ENCODE peak calls at places on chromosomes 16 and 17, in eight cellular contexts. E is stimulated activated CD8-positive, alpha-beta memory T cell treated with anti-CD3 and anti-CD28 coated beads, Interleukin-4, amount 100 ng/mL, for 48 hours; O is EL; B is stimulated activated effector memory CD8-positive, alpha-beta T cell treated with anti-CD3 and anti-CD28 coated beads, Interleukin-12 subunit alpha, Interleukin-12 subunit beta, amount 100 ng/mL, for 72 hours; I is HTR-8/SVneo; D is T-helper 17 cell; P is activated T-helper 1 cell treated with Interleukin-2 at 50 U/mL for 16 hours; G is AML-193. N is an unnamed sample.

GRCh38 chr16:86396918-86397317 is 113.4 kb upstream of the FOXF1 start:
- DNase-seq in D (no peak), B (no peak), G (no peak), P (no peak), E (no peak), O (peak), I (peak), N (no peak)

GRCh38 chr16:57284206-57284951 is at the start of gene PLLP:
- DNase-seq in O (peak), B (no peak), G (no peak), D (peak), E (peak), P (no peak), I (peak), N (peak)

GRCh38 chr17:82565551-82565950 is 46.0 kb downstream of the FOXK2 start:
- DNase-seq in E (no peak), I (no peak), P (no peak), D (no peak), G (no peak), B (no peak), O (no peak), N (no peak)

GRCh38 chr17:72206376-72206775 is 85.6 kb downstream of the SOX9 start:
- DNase-seq in I (no peak), G (no peak), P (no peak), O (no peak), B (no peak), D (no peak), E (no peak), N (no peak)

GRCh38 chr16:21130811-21131210 is 19.8 kb downstream of the DNAH3 start:
- DNase-seq in B (no peak), P (no peak), E (no peak), O (no peak), G (no peak), I (no peak), D (no peak), N (no peak)

GRCh38 chr16:57534881-57535658 is 1.3 kb downstream of the CCDC102A start:
- DNase-seq in D (no peak), O (no peak), P (no peak), G (no peak), E (no peak), I (no peak), B (no peak), N (no peak)

GRCh38 chr17:42253173-42253545 is 23.0 kb downstream of the STAT5B start:
- DNase-seq in B (no peak), E (no peak), D (no peak), P (no peak), G (no peak), I (no peak), O (no peak), N (no peak)

GRCh38 chr17:10063730-10064221 is 134.6 kb downstream of the GAS7 start:
- DNase-seq in E (peak), P (no peak), D (no peak), I (no peak), B (no peak), G (peak), O (no peak), N (no peak)

GRCh38 chr17:65550075-65550635 is 11.3 kb downstream of the AXIN2 start:
- DNase-seq in D (no peak), B (no peak), P (no peak), E (no peak), I (no peak), O (no peak), G (no peak), N (peak)

GRCh38 chr17:69523252-69523861 is 108.9 kb downstream of the MAP2K6 start:
- DNase-seq in P (no peak), O (peak), G (peak), B (peak), D (no peak), E (no peak), I (peak), N (peak)

N was measured in neural progenitor cell.